ENCODE peak calls at places on chromosomes 3 and 15, in seven cellular contexts. X is body of pancreas; N is ovary; M is BE2C; T is NB4; E is tibial artery; L is CD8-positive, alpha-beta T cell. V is an unnamed sample.

GRCh38 chr15:31280037-31280830 is 46.4 kb upstream of the KLF13 start:
- DNase-seq in X (no peak), N (no peak), M (peak; percentile 65), T (no peak), E (peak; percentile 20), L (no peak), V (no peak)

GRCh38 chr15:66763186-66764066 is 61.4 kb downstream of the SMAD6 start:
- DNase-seq in X (peak; percentile 96), N (peak; percentile 82), M (peak; percentile 77), T (no peak), E (peak; percentile 92), L (no peak), V (no peak)

GRCh38 chr3:122942937-122943827 is 84.4 kb downstream of the SEMA5B start:
- DNase-seq in X (peak; percentile 84), N (peak; percentile 35), M (peak; percentile 90), T (peak; percentile 59), E (peak; percentile 66), L (no peak), V (peak; percentile 55)

GRCh38 chr15:68347392-68347791 is 69.8 kb downstream of the FEM1B start:
- DNase-seq in X (no peak), N (no peak), M (no peak), T (no peak), E (no peak), L (no peak), V (peak; percentile 89)

GRCh38 chr15:23436421-23436820 is 10.6 kb downstream of the GOLGA6L2 start:
- DNase-seq in X (no peak), N (no peak), M (no peak), T (no peak), E (no peak), L (no peak), V (no peak)

GRCh38 chr3:158742861-158743260 is 10.6 kb upstream of the RARRES1 start:
- DNase-seq in X (no peak), N (no peak), M (no peak), T (no peak), E (no peak), L (no peak), V (peak; percentile 48)

GRCh38 chr3:171323934-171324535 is 136.2 kb downstream of the TNIK start:
- DNase-seq in X (peak; percentile 60), N (no peak), M (no peak), T (no peak), E (no peak), L (no peak), V (peak; percentile 34)

GRCh38 chr3:23537006-23537620 is 268.6 kb upstream of the UBE2E1 start:
- DNase-seq in X (no peak), N (no peak), M (no peak), T (no peak), E (no peak), L (no peak), V (no peak)

GRCh38 chr3:159559771-159560170 is 428.9 kb upstream of the IL12A start:
- DNase-seq in X (no peak), N (no peak), M (no peak), T (no peak), E (no peak), L (no peak), V (no peak)

GRCh38 chr15:95848126-95848525 is 482.4 kb upstream of the NR2F2 start:
- DNase-seq in X (no peak), N (no peak), M (no peak), T (no peak), E (no peak), L (no peak), V (peak; percentile 47)

GRCh38 chr15:63332367-63333078 is 49.1 kb downstream of the CA12 start:
- DNase-seq in X (no peak), N (no peak), M (peak; percentile 48), T (no peak), E (no peak), L (no peak), V (peak; percentile 93)

GRCh38 chr15:46442196-46442595 is 807.4 kb downstream of the SQOR start:
- DNase-seq in X (no peak), N (no peak), M (no peak), T (no peak), E (no peak), L (no peak), V (no peak)

GRCh38 chr15:100766225-100767001 is 113.2 kb upstream of the ALDH1A3 start:
- DNase-seq in X (no peak), N (peak; percentile 28), M (peak; percentile 62), T (no peak), E (no peak), L (no peak), V (no peak)

GRCh38 chr3:43522702-43523362 is 99.0 kb downstream of the ANO10 start:
- DNase-seq in X (no peak), N (no peak), M (no peak), T (no peak), E (no peak), L (no peak), V (peak; percentile 60)

GRCh38 chr15:75675579-75676404 is 28.1 kb downstream of the SNX33 start:
- DNase-seq in X (no peak), N (no peak), M (no peak), T (no peak), E (no peak), L (no peak), V (no peak)

GRCh38 chr3:194938845-194939531 is 253.3 kb downstream of the FAM43A start:
- DNase-seq in X (peak; percentile 27), N (no peak), M (no peak), T (peak; percentile 51), E (no peak), L (no peak), V (no peak)

GRCh38 chr3:194936091-194936490 is 250.4 kb downstream of the FAM43A start:
- DNase-seq in X (no peak), N (no peak), M (no peak), T (no peak), E (no peak), L (no peak), V (no peak)

GRCh38 chr3:194936659-194937058 is 251.0 kb downstream of the FAM43A start:
- DNase-seq in X (no peak), N (no peak), M (no peak), T (no peak), E (no peak), L (no peak), V (no peak)

GRCh38 chr3:194937751-194938358 is 252.2 kb downstream of the FAM43A start:
- DNase-seq in X (no peak), N (no peak), M (no peak), T (no peak), E (no peak), L (no peak), V (no peak)

DNA sequence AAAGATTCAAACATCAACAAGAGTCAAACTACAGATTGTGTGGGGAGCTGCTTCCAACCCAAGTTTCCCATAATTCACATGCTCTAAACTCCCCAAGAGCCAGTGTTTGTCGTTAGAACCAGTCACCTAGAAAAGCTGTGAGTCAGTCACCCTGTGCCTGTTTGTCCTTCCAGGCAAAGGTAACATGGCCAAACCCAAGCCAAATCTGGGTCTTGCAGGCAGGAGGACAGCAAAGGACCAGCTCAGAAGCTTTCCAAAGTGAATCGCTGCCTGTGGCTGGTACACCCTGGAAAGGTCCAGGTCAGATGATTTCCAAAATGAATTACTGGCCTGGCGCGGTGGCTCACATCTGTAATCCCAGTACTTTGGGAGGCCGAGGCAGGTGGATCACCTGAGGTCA is 251.5 kb downstream of the FAM43A start:
- DNase-seq in X (no peak), N (no peak), M (no peak), T (no peak), E (no peak), L (no peak), V (no peak)
- H3K4me3 ChIP-seq in X (no peak overlapping the region), N (no peak overlapping the region), M (no peak overlapping the region), T (no peak overlapping the region), E (no peak overlapping the region), L (no peak overlapping the region), V (no peak overlapping the region)

DNA sequence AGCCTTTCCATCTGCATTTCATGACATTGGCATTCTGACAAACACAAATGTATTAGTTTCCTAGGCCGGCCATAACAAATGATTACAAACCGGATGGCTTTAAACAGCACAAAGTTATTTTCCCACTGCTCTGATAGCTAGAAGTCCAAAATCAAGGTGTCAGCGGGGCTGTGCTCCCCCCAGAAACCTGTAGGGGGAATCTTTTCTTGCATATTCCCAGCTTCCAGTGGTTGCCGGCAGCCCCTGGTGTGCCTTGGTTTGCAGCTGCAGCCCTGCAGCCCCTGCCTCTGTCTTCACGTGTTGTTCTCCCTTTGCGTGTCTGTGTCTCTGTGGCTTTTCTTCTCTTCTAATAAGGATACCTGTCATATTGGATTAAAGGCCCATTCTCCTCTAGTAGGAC is 79.0 kb upstream of the CDV3 start:
- DNase-seq in X (no peak), N (no peak), M (peak; percentile 63), T (peak; percentile 27), E (no peak), L (no peak), V (peak; percentile 60)
- TF ChIP-seq CTCF in X (no peak), N (no peak), M (peak; percentile 60), T (no peak), E (no peak), L (no peak), V (peak; percentile 74)

GRCh38 chr3:141410861-141411771 is 42.8 kb downstream of the ZBTB38 start:
- DNase-seq in X (no peak), N (no peak), M (no peak), T (no peak), E (peak; percentile 47), L (peak; percentile 17), V (peak; percentile 73)

GRCh38 chr3:141412936-141413354 is 44.6 kb downstream of the ZBTB38 start:
- DNase-seq in X (peak; percentile 95), N (peak; percentile 94), M (no peak), T (no peak), E (peak; percentile 96), L (no peak), V (peak; percentile 80)

GRCh38 chr3:141413387-141414140 is 45.3 kb downstream of the ZBTB38 start:
- DNase-seq in X (no peak), N (no peak), M (no peak), T (no peak), E (no peak), L (no peak), V (no peak)

GRCh38 chr3:141410408-141410807 is 42.1 kb downstream of the ZBTB38 start:
- DNase-seq in X (peak; percentile 75), N (peak; percentile 54), M (peak; percentile 45), T (no peak), E (peak; percentile 42), L (no peak), V (peak; percentile 93)

GRCh38 chr3:141412087-141412935 is 44.0 kb downstream of the ZBTB38 start:
- DNase-seq in X (peak; percentile 69), N (peak; percentile 52), M (no peak), T (no peak), E (peak; percentile 80), L (peak; percentile 32), V (peak; percentile 93)
- H3K4me3 ChIP-seq in X (no peak overlapping the region), N (peak overlapping the region; percentile 33), M (no peak overlapping the region), T (no peak overlapping the region), E (peak overlapping the region; percentile 47), L (peak overlapping the region; percentile 24), V (no peak overlapping the region)

GRCh38 chr15:77632760-77633133 is at the start of gene LINGO1:
- DNase-seq in X (peak; percentile 46), N (peak; percentile 54), M (no peak), T (peak; percentile 16), E (no peak), L (no peak), V (peak; percentile 13)

GRCh38 chr15:77629070-77630030 is 3.4 kb downstream of the LINGO1 start:
- DNase-seq in X (no peak), N (no peak), M (peak; percentile 65), T (no peak), E (no peak), L (no peak), V (no peak)

GRCh38 chr15:77630064-77630463 is 2.6 kb downstream of the LINGO1 start:
- DNase-seq in X (no peak), N (no peak), M (no peak), T (no peak), E (no peak), L (no peak), V (no peak)

GRCh38 chr15:77631790-77632551 is 741 bp downstream of the LINGO1 start:
- DNase-seq in X (peak; percentile 27), N (no peak), M (peak; percentile 41), T (no peak), E (no peak), L (no peak), V (no peak)

GRCh38 chr15:77630956-77631789 is 1.5 kb downstream of the LINGO1 start:
- DNase-seq in X (peak; percentile 31), N (no peak), M (no peak), T (no peak), E (no peak), L (no peak), V (no peak)
- TF ChIP-seq CTCF in X (peak; percentile 6), N (no peak), M (peak; percentile 16), T (no peak), E (no peak), L (no peak), V (peak; percentile 25)

V was measured in choroid plexus epithelial cell.